ENCODE peak calls at places on chromosomes 16 and 17, in nine cellular contexts. One of them, this sample, is unnamed.

GRCh38 chr17:41340934-41341861 is 9.4 kb downstream of the KRT33A start:
- DNase-seq in activated naive CD8-positive, alpha-beta T cell treated with anti-CD3 and anti-CD28 coated beads, Interleukin-2, amount 10 ng/mL, durations not matched to agents 7 days and 5 days: no peak
- DNase-seq in keratinocyte: no peak
- DNase-seq in activated CD8-positive, alpha-beta memory T cell treated with anti-CD3 and anti-CD28 coated beads for 1 hour: peak; percentile 27
- DNase-seq in amygdala: no peak
- DNase-seq in choroid plexus epithelial cell: no peak
- DNase-seq in HEK293T: no peak
- DNase-seq in psoas muscle: no peak
- DNase-seq in activated CD4-positive, CD25-positive, alpha-beta regulatory T cell treated with anti-CD3 and anti-CD28 coated beads, Interleukin-2, amount 50 U/mL, for 16 hours: no peak
- DNase-seq in this sample: no peak

GRCh38 chr17:80838381-80839345 is 153.0 kb upstream of the CHMP6 start:
- DNase-seq in psoas muscle: peak; percentile 50
- DNase-seq in choroid plexus epithelial cell: no peak
- DNase-seq in amygdala: no peak
- DNase-seq in activated CD4-positive, CD25-positive, alpha-beta regulatory T cell treated with anti-CD3 and anti-CD28 coated beads, Interleukin-2, amount 50 U/mL, for 16 hours: no peak
- DNase-seq in activated CD8-positive, alpha-beta memory T cell treated with anti-CD3 and anti-CD28 coated beads for 1 hour: no peak
- DNase-seq in activated naive CD8-positive, alpha-beta T cell treated with anti-CD3 and anti-CD28 coated beads, Interleukin-2, amount 10 ng/mL, durations not matched to agents 7 days and 5 days: no peak
- DNase-seq in HEK293T: no peak
- DNase-seq in keratinocyte: no peak
- DNase-seq in this sample: no peak

GRCh38 chr16:53654946-53655345 is 48.7 kb downstream of the RPGRIP1L start:
- DNase-seq in keratinocyte: no peak
- DNase-seq in choroid plexus epithelial cell: no peak
- DNase-seq in activated CD4-positive, CD25-positive, alpha-beta regulatory T cell treated with anti-CD3 and anti-CD28 coated beads, Interleukin-2, amount 50 U/mL, for 16 hours: no peak
- DNase-seq in activated naive CD8-positive, alpha-beta T cell treated with anti-CD3 and anti-CD28 coated beads, Interleukin-2, amount 10 ng/mL, durations not matched to agents 7 days and 5 days: no peak
- DNase-seq in HEK293T: no peak
- DNase-seq in amygdala: no peak
- DNase-seq in psoas muscle: no peak
- DNase-seq in activated CD8-positive, alpha-beta memory T cell treated with anti-CD3 and anti-CD28 coated beads for 1 hour: no peak
- DNase-seq in this sample: no peak

GRCh38 chr17:42814633-42815399 is 9.3 kb downstream of the BECN1 start:
- DNase-seq in amygdala: no peak
- DNase-seq in choroid plexus epithelial cell: peak; percentile 44
- DNase-seq in HEK293T: no peak
- DNase-seq in activated CD4-positive, CD25-positive, alpha-beta regulatory T cell treated with anti-CD3 and anti-CD28 coated beads, Interleukin-2, amount 50 U/mL, for 16 hours: no peak
- DNase-seq in activated CD8-positive, alpha-beta memory T cell treated with anti-CD3 and anti-CD28 coated beads for 1 hour: no peak
- DNase-seq in keratinocyte: no peak
- DNase-seq in activated naive CD8-positive, alpha-beta T cell treated with anti-CD3 and anti-CD28 coated beads, Interleukin-2, amount 10 ng/mL, durations not matched to agents 7 days and 5 days: no peak
- DNase-seq in psoas muscle: no peak
- DNase-seq in this sample: peak; percentile 84

GRCh38 chr16:51392651-51393187 is 241.6 kb upstream of the SALL1 start:
- DNase-seq in HEK293T: no peak
- DNase-seq in activated naive CD8-positive, alpha-beta T cell treated with anti-CD3 and anti-CD28 coated beads, Interleukin-2, amount 10 ng/mL, durations not matched to agents 7 days and 5 days: no peak
- DNase-seq in amygdala: no peak
- DNase-seq in keratinocyte: no peak
- DNase-seq in activated CD8-positive, alpha-beta memory T cell treated with anti-CD3 and anti-CD28 coated beads for 1 hour: no peak
- DNase-seq in activated CD4-positive, CD25-positive, alpha-beta regulatory T cell treated with anti-CD3 and anti-CD28 coated beads, Interleukin-2, amount 50 U/mL, for 16 hours: no peak
- DNase-seq in choroid plexus epithelial cell: peak; percentile 74
- DNase-seq in psoas muscle: peak; percentile 52
- DNase-seq in this sample: peak; percentile 86

GRCh38 chr17:53119773-53120172 is 703.0 kb upstream of the KIF2B start:
- DNase-seq in activated CD4-positive, CD25-positive, alpha-beta regulatory T cell treated with anti-CD3 and anti-CD28 coated beads, Interleukin-2, amount 50 U/mL, for 16 hours: no peak
- DNase-seq in HEK293T: no peak
- DNase-seq in psoas muscle: no peak
- DNase-seq in keratinocyte: no peak
- DNase-seq in amygdala: no peak
- DNase-seq in activated naive CD8-positive, alpha-beta T cell treated with anti-CD3 and anti-CD28 coated beads, Interleukin-2, amount 10 ng/mL, durations not matched to agents 7 days and 5 days: no peak
- DNase-seq in activated CD8-positive, alpha-beta memory T cell treated with anti-CD3 and anti-CD28 coated beads for 1 hour: no peak
- DNase-seq in choroid plexus epithelial cell: no peak
- DNase-seq in this sample: no peak

GRCh38 chr17:45846646-45847045 is 2.0 kb downstream of the SPPL2C start:
- DNase-seq in keratinocyte: no peak
- DNase-seq in amygdala: no peak
- DNase-seq in activated naive CD8-positive, alpha-beta T cell treated with anti-CD3 and anti-CD28 coated beads, Interleukin-2, amount 10 ng/mL, durations not matched to agents 7 days and 5 days: no peak
- DNase-seq in activated CD8-positive, alpha-beta memory T cell treated with anti-CD3 and anti-CD28 coated beads for 1 hour: no peak
- DNase-seq in HEK293T: no peak
- DNase-seq in psoas muscle: no peak
- DNase-seq in activated CD4-positive, CD25-positive, alpha-beta regulatory T cell treated with anti-CD3 and anti-CD28 coated beads, Interleukin-2, amount 50 U/mL, for 16 hours: no peak
- DNase-seq in choroid plexus epithelial cell: no peak
- DNase-seq in this sample: no peak

GRCh38 chr17:1398900-1399299 is 1.1 kb downstream of the YWHAE start:
- DNase-seq in HEK293T: no peak
- DNase-seq in choroid plexus epithelial cell: peak; percentile 60
- DNase-seq in activated naive CD8-positive, alpha-beta T cell treated with anti-CD3 and anti-CD28 coated beads, Interleukin-2, amount 10 ng/mL, durations not matched to agents 7 days and 5 days: no peak
- DNase-seq in psoas muscle: no peak
- DNase-seq in activated CD8-positive, alpha-beta memory T cell treated with anti-CD3 and anti-CD28 coated beads for 1 hour: no peak
- DNase-seq in keratinocyte: no peak
- DNase-seq in activated CD4-positive, CD25-positive, alpha-beta regulatory T cell treated with anti-CD3 and anti-CD28 coated beads, Interleukin-2, amount 50 U/mL, for 16 hours: no peak
- DNase-seq in amygdala: no peak
- DNase-seq in this sample: peak; percentile 29

GRCh38 chr16:4599545-4599944 is 15.1 kb downstream of the UBALD1 start:
- DNase-seq in activated CD4-positive, CD25-positive, alpha-beta regulatory T cell treated with anti-CD3 and anti-CD28 coated beads, Interleukin-2, amount 50 U/mL, for 16 hours: no peak
- DNase-seq in keratinocyte: no peak
- DNase-seq in amygdala: no peak
- DNase-seq in HEK293T: no peak
- DNase-seq in psoas muscle: no peak
- DNase-seq in activated naive CD8-positive, alpha-beta T cell treated with anti-CD3 and anti-CD28 coated beads, Interleukin-2, amount 10 ng/mL, durations not matched to agents 7 days and 5 days: no peak
- DNase-seq in activated CD8-positive, alpha-beta memory T cell treated with anti-CD3 and anti-CD28 coated beads for 1 hour: no peak
- DNase-seq in choroid plexus epithelial cell: no peak
- DNase-seq in this sample: no peak

GRCh38 chr17:34713687-34714086 is 134.3 kb downstream of the TMEM132E start:
- DNase-seq in amygdala: no peak
- DNase-seq in choroid plexus epithelial cell: no peak
- DNase-seq in activated naive CD8-positive, alpha-beta T cell treated with anti-CD3 and anti-CD28 coated beads, Interleukin-2, amount 10 ng/mL, durations not matched to agents 7 days and 5 days: no peak
- DNase-seq in HEK293T: no peak
- DNase-seq in activated CD4-positive, CD25-positive, alpha-beta regulatory T cell treated with anti-CD3 and anti-CD28 coated beads, Interleukin-2, amount 50 U/mL, for 16 hours: no peak
- DNase-seq in keratinocyte: no peak
- DNase-seq in psoas muscle: no peak
- DNase-seq in activated CD8-positive, alpha-beta memory T cell treated with anti-CD3 and anti-CD28 coated beads for 1 hour: no peak
- DNase-seq in this sample: no peak

GRCh38 chr16:48321307-48322036 is 63.7 kb downstream of the SIAH1 start:
- DNase-seq in keratinocyte: no peak
- DNase-seq in HEK293T: no peak
- DNase-seq in activated CD4-positive, CD25-positive, alpha-beta regulatory T cell treated with anti-CD3 and anti-CD28 coated beads, Interleukin-2, amount 50 U/mL, for 16 hours: no peak
- DNase-seq in choroid plexus epithelial cell: peak; percentile 58
- DNase-seq in psoas muscle: no peak
- DNase-seq in activated CD8-positive, alpha-beta memory T cell treated with anti-CD3 and anti-CD28 coated beads for 1 hour: no peak
- DNase-seq in amygdala: no peak
- DNase-seq in activated naive CD8-positive, alpha-beta T cell treated with anti-CD3 and anti-CD28 coated beads, Interleukin-2, amount 10 ng/mL, durations not matched to agents 7 days and 5 days: no peak
- DNase-seq in this sample: peak; percentile 27

GRCh38 chr17:18860161-18860972 is 2.4 kb downstream of the PRPSAP2 start:
- DNase-seq in activated CD4-positive, CD25-positive, alpha-beta regulatory T cell treated with anti-CD3 and anti-CD28 coated beads, Interleukin-2, amount 50 U/mL, for 16 hours: no peak
- DNase-seq in HEK293T: no peak
- DNase-seq in activated naive CD8-positive, alpha-beta T cell treated with anti-CD3 and anti-CD28 coated beads, Interleukin-2, amount 10 ng/mL, durations not matched to agents 7 days and 5 days: no peak
- DNase-seq in keratinocyte: no peak
- DNase-seq in choroid plexus epithelial cell: peak; percentile 10
- DNase-seq in amygdala: no peak
- DNase-seq in activated CD8-positive, alpha-beta memory T cell treated with anti-CD3 and anti-CD28 coated beads for 1 hour: no peak
- DNase-seq in psoas muscle: no peak
- DNase-seq in this sample: no peak

GRCh38 chr17:81511800-81512559 is 619 bp downstream of the ACTG1 start:
- DNase-seq in activated CD8-positive, alpha-beta memory T cell treated with anti-CD3 and anti-CD28 coated beads for 1 hour: no peak
- DNase-seq in activated CD4-positive, CD25-positive, alpha-beta regulatory T cell treated with anti-CD3 and anti-CD28 coated beads, Interleukin-2, amount 50 U/mL, for 16 hours: no peak
- DNase-seq in keratinocyte: no peak
- DNase-seq in choroid plexus epithelial cell: peak; percentile 57
- DNase-seq in psoas muscle: peak; percentile 75
- DNase-seq in HEK293T: no peak
- DNase-seq in amygdala: no peak
- DNase-seq in activated naive CD8-positive, alpha-beta T cell treated with anti-CD3 and anti-CD28 coated beads, Interleukin-2, amount 10 ng/mL, durations not matched to agents 7 days and 5 days: peak; percentile 58
- DNase-seq in this sample: peak; percentile 43

GRCh38 chr16:57810197-57811024 is 8.1 kb upstream of the KIFC3 start:
- DNase-seq in keratinocyte: no peak
- DNase-seq in activated CD8-positive, alpha-beta memory T cell treated with anti-CD3 and anti-CD28 coated beads for 1 hour: peak; percentile 40
- DNase-seq in HEK293T: no peak
- DNase-seq in amygdala: no peak
- DNase-seq in choroid plexus epithelial cell: peak; percentile 94
- DNase-seq in activated CD4-positive, CD25-positive, alpha-beta regulatory T cell treated with anti-CD3 and anti-CD28 coated beads, Interleukin-2, amount 50 U/mL, for 16 hours: peak; percentile 38
- DNase-seq in psoas muscle: peak; percentile 84
- DNase-seq in activated naive CD8-positive, alpha-beta T cell treated with anti-CD3 and anti-CD28 coated beads, Interleukin-2, amount 10 ng/mL, durations not matched to agents 7 days and 5 days: peak; percentile 60
- DNase-seq in this sample: peak; percentile 73

GRCh38 chr17:52390422-52390821 is 231.9 kb upstream of the CA10 start:
- DNase-seq in amygdala: no peak
- DNase-seq in keratinocyte: no peak
- DNase-seq in psoas muscle: no peak
- DNase-seq in activated CD8-positive, alpha-beta memory T cell treated with anti-CD3 and anti-CD28 coated beads for 1 hour: no peak
- DNase-seq in activated naive CD8-positive, alpha-beta T cell treated with anti-CD3 and anti-CD28 coated beads, Interleukin-2, amount 10 ng/mL, durations not matched to agents 7 days and 5 days: no peak
- DNase-seq in choroid plexus epithelial cell: no peak
- DNase-seq in HEK293T: no peak
- DNase-seq in activated CD4-positive, CD25-positive, alpha-beta regulatory T cell treated with anti-CD3 and anti-CD28 coated beads, Interleukin-2, amount 50 U/mL, for 16 hours: no peak
- DNase-seq in this sample: no peak

This sample was measured in HFFc6.